ENCODE peak calls at places on chromosomes 3 and 15, in seven cellular contexts. F is psoas muscle, H is tibial artery, X is nephron progenitor cell, A is RWPE1, M is hepatocyte, J is stomach. G is an unnamed sample.

GRCh38 chr15:66805207-66805975 is 103.4 kb downstream of the SMAD6 start:
- DNase-seq in M (no peak), X (no peak), J (no peak), A (no peak), F (no peak), H (peak), G (no peak)

GRCh38 chr15:64636541-64636940 is 138.8 kb downstream of the RBPMS2 start:
- DNase-seq in X (no peak), J (no peak), H (no peak), F (no peak), A (no peak), M (no peak), G (no peak)

GRCh38 chr3:113736548-113737089 is 9.4 kb downstream of the NAA50 start:
- DNase-seq in H (no peak), M (peak), X (no peak), A (peak), F (no peak), J (no peak), G (peak)

GRCh38 chr3:62718515-62719320 is 156.5 kb downstream of the CADPS start:
- DNase-seq in X (peak), A (peak), J (no peak), M (no peak), F (no peak), H (no peak), G (no peak)

GRCh38 chr3:147409143-147410121 is at the start of gene ZIC1:
- DNase-seq in F (no peak), M (no peak), J (no peak), H (no peak), A (no peak), X (peak), G (no peak)

GRCh38 chr3:68943753-68944500 is 11.6 kb upstream of the TAFA4 start:
- DNase-seq in A (no peak), J (no peak), M (no peak), H (no peak), F (no peak), X (no peak), G (no peak)

GRCh38 chr15:94029495-94029894 is 201.9 kb upstream of the MCTP2 start:
- DNase-seq in M (no peak), H (no peak), A (no peak), J (no peak), X (no peak), F (no peak), G (no peak)

GRCh38 chr15:25933456-25934158 is 70.5 kb upstream of the ATP10A start:
- DNase-seq in J (peak), M (peak), H (peak), F (peak), A (peak), X (peak), G (peak)

GRCh38 chr3:123169492-123169929 is 32.2 kb upstream of the SEC22A start:
- DNase-seq in F (no peak), X (no peak), M (no peak), J (peak), H (no peak), A (no peak), G (no peak)

GRCh38 chr15:69523010-69524001 is 70.7 kb downstream of the RPLP1 start:
- DNase-seq in M (peak), J (peak), H (peak), F (peak), X (peak), A (peak), G (peak)

GRCh38 chr3:188712257-188712924 is 459.4 kb upstream of the TPRG1 start:
- DNase-seq in F (no peak), H (no peak), J (no peak), M (peak), X (no peak), A (no peak), G (no peak)

GRCh38 chr3:86788371-86788770 is 202.6 kb downstream of the VGLL3 start:
- DNase-seq in M (no peak), J (no peak), H (no peak), A (no peak), X (no peak), F (no peak), G (no peak)

GRCh38 chr15:89926158-89926557 is 13.4 kb upstream of the ARPIN start:
- DNase-seq in J (no peak), M (no peak), H (no peak), A (no peak), X (no peak), F (no peak), G (no peak)

GRCh38 chr3:192514081-192514753 is 213.1 kb downstream of the FGF12 start:
- DNase-seq in M (peak), X (peak), H (no peak), A (peak), F (no peak), J (no peak), G (peak)

GRCh38 chr15:26901036-26901435 is 34.2 kb downstream of the GABRA5 start:
- DNase-seq in X (no peak), F (no peak), H (no peak), A (no peak), M (no peak), J (no peak), G (no peak)

GRCh38 chr3:179148446-179149238 is 485 bp downstream of the PIK3CA start:
- DNase-seq in M (peak), H (peak), A (peak), X (peak), F (peak), J (peak), G (peak)

GRCh38 chr3:197010556-197011351 is 18.9 kb downstream of the MELTF start:
- DNase-seq in X (no peak), F (no peak), A (no peak), H (no peak), J (no peak), M (no peak), G (no peak)

GRCh38 chr3:43093006-43093405 is 12.9 kb downstream of the POMGNT2 start:
- DNase-seq in J (no peak), M (no peak), H (no peak), X (no peak), A (no peak), F (no peak), G (no peak)
- TF ChIP-seq CTCF in J (no peak), M (no peak), H (no peak), X (no peak), A (no peak), F (no peak), G (no peak)

DNA sequence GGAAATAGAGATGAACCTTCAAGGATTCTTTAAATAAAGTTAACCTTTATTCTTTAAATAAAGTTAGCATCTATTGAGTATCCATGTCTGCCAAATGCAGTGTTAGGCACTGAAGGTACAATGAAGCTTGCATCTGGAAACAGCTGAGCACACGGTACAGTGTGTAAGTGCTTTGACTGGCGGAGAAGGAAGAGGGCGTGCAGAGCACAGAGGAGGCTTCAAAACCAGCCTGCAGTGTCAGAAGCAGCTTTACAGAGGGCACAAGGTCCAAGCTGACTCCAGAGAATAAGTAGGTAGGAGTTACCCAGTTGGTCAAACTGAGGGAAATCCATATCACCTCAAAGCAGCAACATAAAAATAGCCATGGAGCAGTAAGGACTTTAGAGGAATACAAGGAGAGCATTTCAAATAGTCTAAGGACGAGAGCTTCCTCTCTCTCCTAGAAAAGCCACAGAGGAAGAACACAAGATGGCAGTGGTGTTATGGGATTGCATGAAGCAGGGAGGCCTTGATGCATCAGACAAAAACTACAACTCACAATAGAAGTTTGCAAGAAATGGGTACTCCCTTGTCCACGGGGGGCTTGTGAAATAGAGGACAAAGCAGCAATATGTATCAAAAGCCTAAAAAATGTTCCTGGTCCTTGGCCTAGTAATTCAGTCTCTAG is 60.3 kb upstream of the PPP2R3A start:
- DNase-seq in F (no peak), X (no peak), A (no peak), M (no peak), J (no peak), H (no peak), G (no peak)
- TF ChIP-seq CTCF in F (peak), X (no peak), A (no peak), M (peak), J (no peak), H (no peak), G (peak)

GRCh38 chr3:10417849-10418248 is 87.5 kb downstream of the ATP2B2 start:
- DNase-seq in H (no peak), X (no peak), F (no peak), A (peak), J (no peak), M (no peak), G (no peak)
- TF ChIP-seq CTCF in H (no peak), X (no peak), F (peak), A (no peak), J (no peak), M (no peak), G (peak)

GRCh38 chr15:28878209-28878608 is 7.6 kb upstream of the APBA2 start:
- DNase-seq in H (no peak), F (no peak), M (no peak), J (no peak), A (no peak), X (no peak), G (no peak)

GRCh38 chr15:28879551-28879950 is 6.2 kb upstream of the APBA2 start:
- DNase-seq in H (no peak), X (no peak), A (no peak), M (no peak), J (no peak), F (no peak), G (no peak)

GRCh38 chr15:28881600-28881999 is 4.2 kb upstream of the APBA2 start:
- DNase-seq in H (no peak), F (no peak), J (no peak), A (no peak), M (no peak), X (no peak), G (no peak)

GRCh38 chr15:28880680-28881079 is 5.1 kb upstream of the APBA2 start:
- DNase-seq in X (no peak), F (no peak), J (no peak), H (no peak), A (no peak), M (no peak), G (no peak)

GRCh38 chr15:28881170-28881569 is 4.6 kb upstream of the APBA2 start:
- DNase-seq in A (no peak), X (no peak), F (no peak), H (no peak), J (no peak), M (no peak), G (no peak)
- TF ChIP-seq CTCF in A (no peak), X (no peak), F (no peak), H (no peak), J (no peak), M (no peak), G (no peak)

GRCh38 chr15:74419432-74419831 is 14.3 kb downstream of the SEMA7A start:
- DNase-seq in A (no peak), J (no peak), F (no peak), X (no peak), H (no peak), M (no peak), G (no peak)
- TF ChIP-seq CTCF in A (no peak), J (no peak), F (no peak), X (no peak), H (no peak), M (no peak), G (no peak)

GRCh38 chr15:80749589-80749988 is 29.6 kb upstream of the CEMIP start:
- DNase-seq in H (no peak), X (no peak), A (peak), J (no peak), F (no peak), M (no peak), G (no peak)
- TF ChIP-seq CTCF in H (no peak), X (no peak), A (no peak), J (no peak), F (no peak), M (no peak), G (no peak)

GRCh38 chr3:136281966-136282554 is 31.9 kb downstream of the PCCB start:
- DNase-seq in M (no peak), A (no peak), F (peak), X (no peak), H (no peak), J (no peak), G (no peak)
- TF ChIP-seq CTCF in M (no peak), A (no peak), F (no peak), X (no peak), H (no peak), J (no peak), G (no peak)

GRCh38 chr3:186529204-186529999 is 14.8 kb downstream of the CRYGS start:
- DNase-seq in M (no peak), J (no peak), X (no peak), A (no peak), H (no peak), F (no peak), G (no peak)
- TF ChIP-seq CTCF in M (no peak), J (no peak), X (no peak), A (no peak), H (no peak), F (no peak), G (no peak)